ENCODE peak calls at places on chromosomes 2 and 18, in four cellular contexts. L is activated T-cell treated with anti-CD3 and anti-CD28 coated beads, Interleukin-2, amount 50 U/mL, for 4 hours; E is CD8-positive, alpha-beta T cell; T is HepG2. I is an unnamed sample.

GRCh38 chr2:207505728-207506127 is 24.0 kb upstream of the CREB1 start:
- ATAC-seq in L (peak; percentile 70), T (no peak), E (peak; percentile 36), I (peak; percentile 77)

GRCh38 chr18:76873713-76874112 is 51.4 kb downstream of the ZNF236 start:
- ATAC-seq in L (no peak), T (no peak), E (no peak), I (no peak)

GRCh38 chr2:234026693-234027254 is 23.7 kb upstream of the SPP2 start:
- ATAC-seq in T (no peak), E (no peak), L (no peak), I (no peak)

GRCh38 chr18:61096231-61096630 is 237.0 kb upstream of the CDH20 start:
- ATAC-seq in L (no peak), T (no peak), E (no peak), I (no peak)

GRCh38 chr18:41871229-41872000 is 83.6 kb upstream of the PIK3C3 start:
- ATAC-seq in L (no peak), E (no peak), T (no peak), I (peak; percentile 35)

GRCh38 chr2:69376385-69376784 is 10.6 kb downstream of the GFPT1 start:
- ATAC-seq in E (no peak), L (no peak), T (peak; percentile 24), I (no peak)

GRCh38 chr2:37389984-37390765 is 45.7 kb downstream of the QPCT start:
- ATAC-seq in E (peak; percentile 93), T (peak; percentile 80), L (peak; percentile 95), I (peak; percentile 91)

GRCh38 chr2:1233280-1233679 is 180.0 kb upstream of the TPO start:
- ATAC-seq in L (no peak), E (no peak), T (no peak), I (no peak)

GRCh38 chr2:225100269-225100668 is 58.0 kb upstream of the DOCK10 start:
- ATAC-seq in L (no peak), T (no peak), E (no peak), I (no peak)

GRCh38 chr2:178279636-178280035 is 85.3 kb downstream of the OSBPL6 start:
- ATAC-seq in L (no peak), E (no peak), T (no peak), I (peak; percentile 7)

GRCh38 chr2:160703648-160704585 is 210.3 kb upstream of the RBMS1 start:
- ATAC-seq in L (peak; percentile 56), T (no peak), E (peak; percentile 44), I (no peak)

GRCh38 chr2:199973703-199974102 is 18.3 kb downstream of the MAIP1 start:
- ATAC-seq in T (peak; percentile 79), L (no peak), E (no peak), I (no peak)

GRCh38 chr2:201490291-201490690 is 38.8 kb downstream of the STRADB start:
- ATAC-seq in L (no peak), T (no peak), E (no peak), I (no peak)

GRCh38 chr2:60318544-60318943 is 234.9 kb downstream of the BCL11A start:
- ATAC-seq in T (no peak), E (no peak), L (no peak), I (no peak)

GRCh38 chr2:177692042-177692823 is 299.7 kb downstream of the AGPS start:
- ATAC-seq in E (no peak), T (peak; percentile 76), L (no peak), I (peak; percentile 58)

GRCh38 chr2:162063281-162063680 is 10.7 kb downstream of the DPP4 start:
- ATAC-seq in L (no peak), T (no peak), E (peak; percentile 6), I (no peak)

GRCh38 chr2:199462167-199462976 is 4.6 kb upstream of the SATB2 start:
- ATAC-seq in T (no peak), E (no peak), L (no peak), I (no peak)

GRCh38 chr2:70619167-70619566 is 65.5 kb upstream of the TGFA start:
- ATAC-seq in E (no peak), T (no peak), L (no peak), I (no peak)